ENCODE peak calls at places on chromosomes 7 and 10, in nine cellular contexts. I, Q, X, E, H, O, G, N and Y are unnamed samples.

GRCh38 chr10:114043532-114044250 is at the start of gene ADRB1:
- DNase-seq in I (peak), Q (peak), X (no peak), E (peak), H (no peak), O (no peak), G (peak), N (peak), Y (peak)

GRCh38 chr10:97174276-97174775 is 11.4 kb downstream of the SLIT1 start:
- DNase-seq in I (no peak), Q (no peak), X (no peak), E (no peak), H (no peak), O (no peak), G (no peak), N (no peak), Y (no peak)

GRCh38 chr7:38716397-38716796 is 85.2 kb upstream of the AMPH start:
- DNase-seq in I (no peak), Q (no peak), X (no peak), E (peak), H (no peak), O (no peak), G (no peak), N (no peak), Y (no peak)

GRCh38 chr10:74518076-74518475 is 308.3 kb upstream of the KAT6B start:
- DNase-seq in I (no peak), Q (no peak), X (no peak), E (no peak), H (no peak), O (no peak), G (no peak), N (no peak), Y (no peak)

GRCh38 chr7:97016392-97017196 is 8.0 kb downstream of the DLX5 start:
- DNase-seq in I (no peak), Q (no peak), X (no peak), E (peak), H (no peak), O (no peak), G (peak), N (no peak), Y (peak)

GRCh38 chr7:111933614-111934013 is 272.6 kb downstream of the DOCK4 start:
- DNase-seq in I (no peak), Q (no peak), X (no peak), E (no peak), H (no peak), O (peak), G (no peak), N (no peak), Y (no peak)

GRCh38 chr7:148270576-148270975 is 320.0 kb upstream of the C7orf33 start:
- DNase-seq in I (no peak), Q (no peak), X (no peak), E (peak), H (no peak), O (no peak), G (no peak), N (no peak), Y (no peak)

GRCh38 chr7:50664461-50664922 is 99.3 kb upstream of the DDC start:
- DNase-seq in I (no peak), Q (no peak), X (no peak), E (no peak), H (peak), O (no peak), G (peak), N (no peak), Y (no peak)

GRCh38 chr7:21011153-21011552 is 224.5 kb upstream of the SP8 start:
- DNase-seq in I (no peak), Q (no peak), X (no peak), E (peak), H (no peak), O (no peak), G (no peak), N (no peak), Y (no peak)

GRCh38 chr7:39042706-39043105 is 65.0 kb downstream of the POU6F2 start:
- DNase-seq in I (no peak), Q (no peak), X (no peak), E (no peak), H (no peak), O (no peak), G (peak), N (no peak), Y (peak)

GRCh38 chr7:28806841-28807240 is 151.3 kb downstream of the TRIL start:
- DNase-seq in I (no peak), Q (no peak), X (no peak), E (no peak), H (peak), O (no peak), G (no peak), N (no peak), Y (no peak)

GRCh38 chr7:56105508-56105907 is 768 bp downstream of the CHCHD2 start:
- DNase-seq in I (no peak), Q (no peak), X (no peak), E (peak), H (peak), O (peak), G (no peak), N (no peak), Y (peak)

GRCh38 chr10:128044186-128044585 is 82.0 kb downstream of the MKI67 start:
- DNase-seq in I (peak), Q (no peak), X (no peak), E (no peak), H (no peak), O (no peak), G (no peak), N (no peak), Y (no peak)